ENCODE peak calls at places on chromosomes 16 and 17, in nine cellular contexts. One of them, this sample, is unnamed.

GRCh38 chr17:17628388-17629008 is 37.0 kb upstream of the PEMT start:
- DNase-seq in uterus: no peak
- DNase-seq in iris pigment epithelial cell: no peak
- DNase-seq in heart left ventricle: no peak
- DNase-seq in right atrium auricular region: no peak
- DNase-seq in activated T-helper 1 cell treated with Interleukin-2 at 50 U/mL for 16 hours: no peak
- DNase-seq in RWPE1: no peak
- DNase-seq in LHCN-M2: no peak
- DNase-seq in skeletal muscle cell: no peak
- DNase-seq in this sample: peak; percentile 42

GRCh38 chr17:59527325-59527917 is 38.0 kb upstream of the DHX40 start:
- DNase-seq in RWPE1: no peak
- DNase-seq in iris pigment epithelial cell: no peak
- DNase-seq in activated T-helper 1 cell treated with Interleukin-2 at 50 U/mL for 16 hours: no peak
- DNase-seq in skeletal muscle cell: no peak
- DNase-seq in LHCN-M2: no peak
- DNase-seq in heart left ventricle: no peak
- DNase-seq in right atrium auricular region: no peak
- DNase-seq in uterus: no peak
- DNase-seq in this sample: no peak

GRCh38 chr16:14629612-14629918 is 495 bp downstream of the PARN start:
- DNase-seq in iris pigment epithelial cell: peak; percentile 17
- DNase-seq in activated T-helper 1 cell treated with Interleukin-2 at 50 U/mL for 16 hours: no peak
- DNase-seq in skeletal muscle cell: no peak
- DNase-seq in LHCN-M2: peak; percentile 12
- DNase-seq in uterus: no peak
- DNase-seq in right atrium auricular region: no peak
- DNase-seq in RWPE1: peak; percentile 20
- DNase-seq in heart left ventricle: peak; percentile 29
- DNase-seq in this sample: no peak

GRCh38 chr16:27404163-27404823 is 2.3 kb downstream of the IL21R start:
- DNase-seq in iris pigment epithelial cell: no peak
- DNase-seq in skeletal muscle cell: no peak
- DNase-seq in uterus: no peak
- DNase-seq in heart left ventricle: no peak
- DNase-seq in RWPE1: no peak
- DNase-seq in activated T-helper 1 cell treated with Interleukin-2 at 50 U/mL for 16 hours: no peak
- DNase-seq in LHCN-M2: no peak
- DNase-seq in right atrium auricular region: no peak
- DNase-seq in this sample: no peak

GRCh38 chr17:37642706-37643105 is 540 bp downstream of the DDX52 start:
- DNase-seq in heart left ventricle: no peak
- DNase-seq in uterus: no peak
- DNase-seq in LHCN-M2: peak; percentile 29
- DNase-seq in activated T-helper 1 cell treated with Interleukin-2 at 50 U/mL for 16 hours: no peak
- DNase-seq in RWPE1: peak; percentile 43
- DNase-seq in right atrium auricular region: no peak
- DNase-seq in iris pigment epithelial cell: peak; percentile 65
- DNase-seq in skeletal muscle cell: no peak
- DNase-seq in this sample: peak; percentile 60

GRCh38 chr16:85686912-85687591 is 1.7 kb downstream of the GINS2 start:
- DNase-seq in uterus: no peak
- DNase-seq in RWPE1: no peak
- DNase-seq in heart left ventricle: peak; percentile 13
- DNase-seq in LHCN-M2: no peak
- DNase-seq in iris pigment epithelial cell: no peak
- DNase-seq in skeletal muscle cell: no peak
- DNase-seq in right atrium auricular region: no peak
- DNase-seq in activated T-helper 1 cell treated with Interleukin-2 at 50 U/mL for 16 hours: no peak
- DNase-seq in this sample: no peak

GRCh38 chr16:87132361-87133014 is 184.7 kb downstream of the C16orf95 start:
- DNase-seq in heart left ventricle: no peak
- DNase-seq in skeletal muscle cell: peak; percentile 47
- DNase-seq in RWPE1: peak; percentile 26
- DNase-seq in activated T-helper 1 cell treated with Interleukin-2 at 50 U/mL for 16 hours: no peak
- DNase-seq in LHCN-M2: peak; percentile 13
- DNase-seq in iris pigment epithelial cell: peak; percentile 69
- DNase-seq in right atrium auricular region: peak; percentile 73
- DNase-seq in uterus: no peak
- DNase-seq in this sample: no peak

GRCh38 chr16:30941600-30942420 is 7.1 kb upstream of the ORAI3 start:
- DNase-seq in skeletal muscle cell: no peak
- DNase-seq in RWPE1: peak; percentile 80
- DNase-seq in iris pigment epithelial cell: peak; percentile 73
- DNase-seq in LHCN-M2: peak; percentile 79
- DNase-seq in activated T-helper 1 cell treated with Interleukin-2 at 50 U/mL for 16 hours: peak; percentile 45
- DNase-seq in heart left ventricle: peak; percentile 83
- DNase-seq in uterus: peak; percentile 67
- DNase-seq in right atrium auricular region: peak; percentile 77
- DNase-seq in this sample: peak; percentile 87

GRCh38 chr16:84818989-84819643 is 669 bp upstream of the CRISPLD2 start:
- DNase-seq in uterus: no peak
- DNase-seq in heart left ventricle: peak; percentile 20
- DNase-seq in RWPE1: no peak
- DNase-seq in right atrium auricular region: no peak
- DNase-seq in skeletal muscle cell: no peak
- DNase-seq in iris pigment epithelial cell: no peak
- DNase-seq in LHCN-M2: no peak
- DNase-seq in activated T-helper 1 cell treated with Interleukin-2 at 50 U/mL for 16 hours: no peak
- DNase-seq in this sample: peak; percentile 38

GRCh38 chr16:1642148-1642547 is 30.0 kb downstream of the CRAMP1 start:
- DNase-seq in activated T-helper 1 cell treated with Interleukin-2 at 50 U/mL for 16 hours: no peak
- DNase-seq in RWPE1: no peak
- DNase-seq in skeletal muscle cell: no peak
- DNase-seq in LHCN-M2: peak; percentile 19
- DNase-seq in iris pigment epithelial cell: no peak
- DNase-seq in uterus: no peak
- DNase-seq in right atrium auricular region: no peak
- DNase-seq in heart left ventricle: peak; percentile 58
- DNase-seq in this sample: no peak

GRCh38 chr17:29179232-29180036 is 764 bp downstream of the MYO18A start:
- DNase-seq in iris pigment epithelial cell: no peak
- DNase-seq in right atrium auricular region: no peak
- DNase-seq in skeletal muscle cell: no peak
- DNase-seq in LHCN-M2: peak; percentile 72
- DNase-seq in RWPE1: peak; percentile 83
- DNase-seq in uterus: peak; percentile 33
- DNase-seq in heart left ventricle: peak; percentile 81
- DNase-seq in activated T-helper 1 cell treated with Interleukin-2 at 50 U/mL for 16 hours: no peak
- DNase-seq in this sample: peak; percentile 85

GRCh38 chr16:83305092-83305491 is 502.7 kb upstream of the HSBP1 start:
- DNase-seq in activated T-helper 1 cell treated with Interleukin-2 at 50 U/mL for 16 hours: no peak
- DNase-seq in heart left ventricle: no peak
- DNase-seq in right atrium auricular region: no peak
- DNase-seq in skeletal muscle cell: peak; percentile 53
- DNase-seq in iris pigment epithelial cell: peak; percentile 95
- DNase-seq in LHCN-M2: peak; percentile 85
- DNase-seq in uterus: no peak
- DNase-seq in RWPE1: peak; percentile 16
- DNase-seq in this sample: no peak

GRCh38 chr17:61323696-61324539 is 75.7 kb upstream of the TBX2 start:
- DNase-seq in uterus: peak; percentile 28
- DNase-seq in RWPE1: no peak
- DNase-seq in heart left ventricle: no peak
- DNase-seq in activated T-helper 1 cell treated with Interleukin-2 at 50 U/mL for 16 hours: no peak
- DNase-seq in iris pigment epithelial cell: peak; percentile 44
- DNase-seq in right atrium auricular region: no peak
- DNase-seq in skeletal muscle cell: no peak
- DNase-seq in LHCN-M2: no peak
- DNase-seq in this sample: no peak

GRCh38 chr17:1455291-1455747 is 713 bp downstream of the CRK start:
- DNase-seq in skeletal muscle cell: no peak
- DNase-seq in uterus: peak; percentile 57
- DNase-seq in RWPE1: peak; percentile 64
- DNase-seq in activated T-helper 1 cell treated with Interleukin-2 at 50 U/mL for 16 hours: peak; percentile 11
- DNase-seq in LHCN-M2: peak; percentile 81
- DNase-seq in right atrium auricular region: peak; percentile 82
- DNase-seq in iris pigment epithelial cell: peak; percentile 68
- DNase-seq in heart left ventricle: peak; percentile 83
- DNase-seq in this sample: peak; percentile 58

GRCh38 chr17:3754458-3755334 is 31.0 kb downstream of the HASPIN start:
- DNase-seq in iris pigment epithelial cell: no peak
- DNase-seq in right atrium auricular region: no peak
- DNase-seq in activated T-helper 1 cell treated with Interleukin-2 at 50 U/mL for 16 hours: peak; percentile 66
- DNase-seq in heart left ventricle: no peak
- DNase-seq in uterus: no peak
- DNase-seq in skeletal muscle cell: no peak
- DNase-seq in LHCN-M2: no peak
- DNase-seq in RWPE1: peak; percentile 95
- DNase-seq in this sample: peak; percentile 94

GRCh38 chr17:51997723-51998122 is 160.8 kb downstream of the CA10 start:
- DNase-seq in skeletal muscle cell: no peak
- DNase-seq in uterus: no peak
- DNase-seq in iris pigment epithelial cell: no peak
- DNase-seq in right atrium auricular region: no peak
- DNase-seq in RWPE1: no peak
- DNase-seq in activated T-helper 1 cell treated with Interleukin-2 at 50 U/mL for 16 hours: no peak
- DNase-seq in heart left ventricle: no peak
- DNase-seq in LHCN-M2: no peak
- DNase-seq in this sample: no peak

GRCh38 chr16:4505356-4506153 is 29.4 kb downstream of the HMOX2 start:
- DNase-seq in uterus: no peak
- DNase-seq in activated T-helper 1 cell treated with Interleukin-2 at 50 U/mL for 16 hours: peak; percentile 69
- DNase-seq in RWPE1: no peak
- DNase-seq in heart left ventricle: no peak
- DNase-seq in iris pigment epithelial cell: no peak
- DNase-seq in skeletal muscle cell: no peak
- DNase-seq in LHCN-M2: no peak
- DNase-seq in right atrium auricular region: no peak
- DNase-seq in this sample: no peak

GRCh38 chr16:424623-425081 is 797 bp upstream of the RAB11FIP3 start:
- DNase-seq in heart left ventricle: peak; percentile 54
- DNase-seq in activated T-helper 1 cell treated with Interleukin-2 at 50 U/mL for 16 hours: no peak
- DNase-seq in skeletal muscle cell: no peak
- DNase-seq in uterus: peak; percentile 65
- DNase-seq in right atrium auricular region: peak; percentile 66
- DNase-seq in RWPE1: no peak
- DNase-seq in iris pigment epithelial cell: no peak
- DNase-seq in LHCN-M2: no peak
- DNase-seq in this sample: no peak

GRCh38 chr16:24776486-24777220 is 47.2 kb downstream of the TNRC6A start:
- DNase-seq in heart left ventricle: peak; percentile 66
- DNase-seq in iris pigment epithelial cell: peak; percentile 57
- DNase-seq in RWPE1: no peak
- DNase-seq in LHCN-M2: peak; percentile 92
- DNase-seq in uterus: no peak
- DNase-seq in activated T-helper 1 cell treated with Interleukin-2 at 50 U/mL for 16 hours: no peak
- DNase-seq in right atrium auricular region: no peak
- DNase-seq in skeletal muscle cell: peak; percentile 82
- DNase-seq in this sample: no peak

GRCh38 chr17:16918443-16918842 is 53.5 kb downstream of the TNFRSF13B start:
- DNase-seq in uterus: no peak
- DNase-seq in right atrium auricular region: no peak
- DNase-seq in skeletal muscle cell: no peak
- DNase-seq in LHCN-M2: no peak
- DNase-seq in activated T-helper 1 cell treated with Interleukin-2 at 50 U/mL for 16 hours: no peak
- DNase-seq in heart left ventricle: no peak
- DNase-seq in RWPE1: no peak
- DNase-seq in iris pigment epithelial cell: no peak
- DNase-seq in this sample: no peak

GRCh38 chr17:80195671-80196529 is 24.2 kb downstream of the SGSH start:
- DNase-seq in RWPE1: no peak
- DNase-seq in uterus: no peak
- DNase-seq in heart left ventricle: no peak
- DNase-seq in iris pigment epithelial cell: no peak
- DNase-seq in right atrium auricular region: no peak
- DNase-seq in LHCN-M2: no peak
- DNase-seq in skeletal muscle cell: no peak
- DNase-seq in activated T-helper 1 cell treated with Interleukin-2 at 50 U/mL for 16 hours: peak; percentile 46
- DNase-seq in this sample: no peak

GRCh38 chr17:72123496-72123963 is 2.7 kb downstream of the SOX9 start:
- DNase-seq in right atrium auricular region: no peak
- DNase-seq in iris pigment epithelial cell: no peak
- DNase-seq in skeletal muscle cell: no peak
- DNase-seq in activated T-helper 1 cell treated with Interleukin-2 at 50 U/mL for 16 hours: no peak
- DNase-seq in RWPE1: no peak
- DNase-seq in LHCN-M2: no peak
- DNase-seq in uterus: no peak
- DNase-seq in heart left ventricle: no peak
- DNase-seq in this sample: no peak

GRCh38 chr16:27639588-27640276 is 89.8 kb downstream of the KATNIP start:
- DNase-seq in uterus: no peak
- DNase-seq in iris pigment epithelial cell: peak; percentile 68
- DNase-seq in LHCN-M2: peak; percentile 34
- DNase-seq in skeletal muscle cell: peak; percentile 12
- DNase-seq in activated T-helper 1 cell treated with Interleukin-2 at 50 U/mL for 16 hours: no peak
- DNase-seq in heart left ventricle: no peak
- DNase-seq in right atrium auricular region: no peak
- DNase-seq in RWPE1: peak; percentile 62
- DNase-seq in this sample: peak; percentile 23

GRCh38 chr16:51326131-51326856 is 175.2 kb upstream of the SALL1 start:
- DNase-seq in RWPE1: peak; percentile 85
- DNase-seq in iris pigment epithelial cell: peak; percentile 77
- DNase-seq in right atrium auricular region: no peak
- DNase-seq in activated T-helper 1 cell treated with Interleukin-2 at 50 U/mL for 16 hours: no peak
- DNase-seq in uterus: peak; percentile 36
- DNase-seq in LHCN-M2: peak; percentile 53
- DNase-seq in heart left ventricle: no peak
- DNase-seq in skeletal muscle cell: peak; percentile 74
- DNase-seq in this sample: no peak

GRCh38 chr17:44900894-44901293 is 1.6 kb upstream of the EFTUD2 start:
- DNase-seq in RWPE1: no peak
- DNase-seq in skeletal muscle cell: peak; percentile 82
- DNase-seq in activated T-helper 1 cell treated with Interleukin-2 at 50 U/mL for 16 hours: no peak
- DNase-seq in right atrium auricular region: no peak
- DNase-seq in uterus: no peak
- DNase-seq in LHCN-M2: peak; percentile 82
- DNase-seq in iris pigment epithelial cell: peak; percentile 83
- DNase-seq in heart left ventricle: no peak
- DNase-seq in this sample: no peak

GRCh38 chr16:84362410-84362809 is 5.9 kb upstream of the ATP2C2 start:
- DNase-seq in RWPE1: no peak
- DNase-seq in iris pigment epithelial cell: no peak
- DNase-seq in skeletal muscle cell: no peak
- DNase-seq in activated T-helper 1 cell treated with Interleukin-2 at 50 U/mL for 16 hours: no peak
- DNase-seq in heart left ventricle: no peak
- DNase-seq in uterus: no peak
- DNase-seq in right atrium auricular region: no peak
- DNase-seq in LHCN-M2: no peak
- DNase-seq in this sample: peak; percentile 61

GRCh38 chr16:55499951-55500350 is 8.9 kb upstream of the LPCAT2 start:
- DNase-seq in skeletal muscle cell: peak; percentile 99
- DNase-seq in right atrium auricular region: peak; percentile 46
- DNase-seq in RWPE1: peak; percentile 78
- DNase-seq in activated T-helper 1 cell treated with Interleukin-2 at 50 U/mL for 16 hours: no peak
- DNase-seq in LHCN-M2: peak; percentile 97
- DNase-seq in iris pigment epithelial cell: peak; percentile 98
- DNase-seq in heart left ventricle: peak; percentile 62
- DNase-seq in uterus: peak; percentile 13
- DNase-seq in this sample: peak; percentile 94

GRCh38 chr16:76910931-76911330 is 280.1 kb upstream of the MON1B start:
- DNase-seq in heart left ventricle: no peak
- DNase-seq in RWPE1: peak; percentile 25
- DNase-seq in right atrium auricular region: no peak
- DNase-seq in iris pigment epithelial cell: peak; percentile 91
- DNase-seq in skeletal muscle cell: peak; percentile 50
- DNase-seq in activated T-helper 1 cell treated with Interleukin-2 at 50 U/mL for 16 hours: no peak
- DNase-seq in LHCN-M2: no peak
- DNase-seq in uterus: no peak
- DNase-seq in this sample: no peak

GRCh38 chr17:50022463-50023130 is 27.6 kb upstream of the DLX3 start:
- DNase-seq in activated T-helper 1 cell treated with Interleukin-2 at 50 U/mL for 16 hours: no peak
- DNase-seq in right atrium auricular region: peak; percentile 30
- DNase-seq in heart left ventricle: no peak
- DNase-seq in uterus: no peak
- DNase-seq in iris pigment epithelial cell: peak; percentile 17
- DNase-seq in RWPE1: no peak
- DNase-seq in LHCN-M2: no peak
- DNase-seq in skeletal muscle cell: no peak
- DNase-seq in this sample: no peak

GRCh38 chr17:17177186-17177585 is 28.9 kb downstream of the PLD6 start:
- DNase-seq in uterus: no peak
- DNase-seq in right atrium auricular region: no peak
- DNase-seq in iris pigment epithelial cell: no peak
- DNase-seq in RWPE1: no peak
- DNase-seq in LHCN-M2: no peak
- DNase-seq in activated T-helper 1 cell treated with Interleukin-2 at 50 U/mL for 16 hours: no peak
- DNase-seq in skeletal muscle cell: no peak
- DNase-seq in heart left ventricle: no peak
- DNase-seq in this sample: no peak